ENCODE peak calls at places on chromosome 11, in six cellular contexts. One of them, this sample, is unnamed.

GRCh38 chr11:32420937-32421532 is 14.3 kb downstream of the WT1 start:
- ATAC-seq in left lung: no peak
- ATAC-seq in HCT116: no peak
- ATAC-seq in lung: no peak
- ATAC-seq in gastrocnemius medialis: no peak
- ATAC-seq in pancreas: no peak
- ATAC-seq in this sample: no peak

GRCh38 chr11:126645206-126645605 is 289.7 kb downstream of the ST3GAL4 start:
- ATAC-seq in HCT116: no peak
- ATAC-seq in pancreas: no peak
- ATAC-seq in left lung: no peak
- ATAC-seq in gastrocnemius medialis: no peak
- ATAC-seq in lung: no peak
- ATAC-seq in this sample: no peak

GRCh38 chr11:113189909-113190667 is 124.3 kb upstream of the TTC12 start:
- ATAC-seq in gastrocnemius medialis: peak; percentile 29
- ATAC-seq in left lung: peak; percentile 51
- ATAC-seq in HCT116: no peak
- ATAC-seq in lung: no peak
- ATAC-seq in pancreas: no peak
- ATAC-seq in this sample: peak; percentile 70

GRCh38 chr11:4677948-4678347 is 19.7 kb downstream of the OR51E2 start:
- ATAC-seq in lung: no peak
- ATAC-seq in gastrocnemius medialis: no peak
- ATAC-seq in left lung: no peak
- ATAC-seq in HCT116: no peak
- ATAC-seq in pancreas: no peak
- ATAC-seq in this sample: no peak

GRCh38 chr11:120608760-120609211 is 97.2 kb downstream of the GRIK4 start:
- ATAC-seq in pancreas: peak; percentile 80
- ATAC-seq in gastrocnemius medialis: no peak
- ATAC-seq in left lung: peak; percentile 75
- ATAC-seq in HCT116: no peak
- ATAC-seq in lung: no peak
- ATAC-seq in this sample: peak; percentile 76

GRCh38 chr11:95256204-95256819 is 25.3 kb upstream of the SESN3 start:
- ATAC-seq in gastrocnemius medialis: no peak
- ATAC-seq in left lung: peak; percentile 25
- ATAC-seq in lung: no peak
- ATAC-seq in pancreas: peak; percentile 42
- ATAC-seq in HCT116: no peak
- ATAC-seq in this sample: no peak

GRCh38 chr11:110076388-110076965 is 16.7 kb upstream of the ZC3H12C start:
- ATAC-seq in left lung: no peak
- ATAC-seq in gastrocnemius medialis: no peak
- ATAC-seq in pancreas: no peak
- ATAC-seq in lung: no peak
- ATAC-seq in HCT116: no peak
- ATAC-seq in this sample: no peak

GRCh38 chr11:12761029-12761428 is 86.8 kb downstream of the TEAD1 start:
- ATAC-seq in left lung: no peak
- ATAC-seq in pancreas: no peak
- ATAC-seq in lung: no peak
- ATAC-seq in HCT116: peak; percentile 80
- ATAC-seq in gastrocnemius medialis: no peak
- ATAC-seq in this sample: no peak

GRCh38 chr11:133064152-133064877 is 468.0 kb downstream of the OPCML start:
- ATAC-seq in pancreas: peak; percentile 93
- ATAC-seq in lung: peak; percentile 81
- ATAC-seq in HCT116: no peak
- ATAC-seq in left lung: peak; percentile 93
- ATAC-seq in gastrocnemius medialis: peak; percentile 64
- ATAC-seq in this sample: peak; percentile 81
- H3K4me3 ChIP-seq in pancreas: peak overlapping the region; percentile 47
- H3K4me3 ChIP-seq in lung: peak overlapping the region; percentile 33
- H3K4me3 ChIP-seq in HCT116: no peak overlapping the region
- H3K4me3 ChIP-seq in left lung: peak overlapping the region; percentile 35
- H3K4me3 ChIP-seq in gastrocnemius medialis: peak overlapping the region; percentile 60
- H3K4me3 ChIP-seq in this sample: peak overlapping the region; percentile 53

DNA sequence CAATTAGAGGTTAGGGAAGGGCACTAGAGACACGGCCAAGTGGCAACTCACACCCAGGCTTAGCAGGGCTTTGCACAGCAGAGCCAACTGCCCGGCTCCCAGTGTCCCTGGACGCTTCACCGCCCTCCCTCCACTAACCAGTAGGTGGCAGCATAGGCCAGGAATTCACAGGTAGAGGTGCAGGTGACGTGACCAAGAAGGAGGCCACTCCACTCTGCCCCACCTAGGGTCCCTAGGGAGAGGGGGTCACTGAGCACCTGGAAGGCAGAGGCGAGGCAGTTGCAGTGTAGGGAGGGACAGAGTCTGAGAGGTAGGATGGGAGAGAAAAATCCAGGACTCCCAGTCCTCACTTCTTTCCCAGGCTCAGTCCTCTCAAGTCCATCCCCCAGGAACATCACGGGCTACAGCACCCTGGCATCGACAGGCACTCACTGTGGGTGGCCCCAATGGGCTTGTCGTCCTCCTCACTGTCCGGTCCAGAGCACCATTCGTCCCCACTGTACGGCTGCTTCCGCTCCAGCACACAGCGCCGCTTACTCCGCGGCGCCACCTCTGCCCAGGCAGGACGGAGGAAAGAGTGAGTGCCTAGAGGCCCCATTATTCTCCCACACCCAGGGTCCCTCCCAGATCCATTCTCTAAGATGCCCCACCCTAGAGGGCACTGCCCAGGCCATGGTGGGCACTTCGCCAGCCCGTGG is 18.5 kb downstream of the BCL9L start:
- ATAC-seq in left lung: peak; percentile 57
- ATAC-seq in pancreas: peak; percentile 76
- ATAC-seq in HCT116: peak; percentile 50
- ATAC-seq in gastrocnemius medialis: peak; percentile 48
- ATAC-seq in lung: peak; percentile 49
- ATAC-seq in this sample: peak; percentile 47
- H3K4me1 ChIP-seq in left lung: peaks cover 39% of the 10 kb centered on the region
- H3K4me1 ChIP-seq in pancreas: peaks cover 21% of the 10 kb centered on the region
- H3K4me1 ChIP-seq in HCT116: peaks cover 37% of the 10 kb centered on the region
- H3K4me1 ChIP-seq in gastrocnemius medialis: peaks cover 52% of the 10 kb centered on the region
- H3K4me1 ChIP-seq in lung: peaks cover 6% of the 10 kb centered on the region
- H3K4me1 ChIP-seq in this sample: peaks cover 83% of the 10 kb centered on the region

GRCh38 chr11:2303627-2304155 is 1.9 kb downstream of the TSPAN32 start:
- ATAC-seq in HCT116: no peak
- ATAC-seq in pancreas: peak; percentile 22
- ATAC-seq in gastrocnemius medialis: no peak
- ATAC-seq in lung: no peak
- ATAC-seq in left lung: no peak
- ATAC-seq in this sample: no peak
- H3K4me3 ChIP-seq in HCT116: no peak overlapping the region
- H3K4me3 ChIP-seq in pancreas: no peak overlapping the region
- H3K4me3 ChIP-seq in gastrocnemius medialis: no peak overlapping the region
- H3K4me3 ChIP-seq in lung: no peak overlapping the region
- H3K4me3 ChIP-seq in left lung: no peak overlapping the region
- H3K4me3 ChIP-seq in this sample: no peak overlapping the region

DNA sequence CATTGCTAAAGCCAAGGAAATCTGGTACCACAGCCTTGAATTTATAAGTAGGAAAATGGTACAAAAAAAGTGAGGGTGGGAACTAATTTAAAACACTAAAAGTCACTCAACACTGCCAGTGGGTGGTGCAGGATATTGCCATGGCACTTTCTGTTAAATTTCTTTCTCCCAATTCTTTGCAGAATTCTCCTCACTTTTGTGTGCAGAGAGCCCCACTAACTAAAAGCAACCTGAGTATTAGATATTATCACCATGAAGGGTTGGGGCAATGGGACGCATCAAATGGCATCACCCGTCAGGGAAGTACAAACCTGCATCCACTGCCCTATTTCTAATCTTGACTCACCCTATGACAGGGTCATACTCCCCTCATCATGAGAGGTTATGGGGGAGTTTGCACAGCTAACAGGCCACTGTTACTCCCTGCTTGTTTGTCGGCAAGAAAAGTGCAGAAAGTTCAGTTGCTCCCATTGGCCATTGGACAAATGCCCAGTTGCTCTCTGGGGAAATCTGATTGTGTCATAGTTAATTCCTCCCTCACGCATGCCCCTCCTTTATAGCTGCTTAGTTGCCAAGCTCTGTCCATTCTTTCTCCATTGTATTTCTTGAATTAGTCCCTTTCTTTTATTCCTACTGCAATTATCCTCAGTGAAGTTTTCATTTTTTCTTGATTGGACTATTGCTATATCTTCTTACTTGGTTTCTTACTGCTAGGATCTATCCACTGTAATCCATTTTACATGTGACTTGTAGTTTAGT is 93.8 kb upstream of the BLID start:
- ATAC-seq in lung: peak; percentile 15
- ATAC-seq in gastrocnemius medialis: peak; percentile 86
- ATAC-seq in left lung: peak; percentile 46
- ATAC-seq in HCT116: peak; percentile 50
- ATAC-seq in pancreas: peak; percentile 55
- ATAC-seq in this sample: peak; percentile 78
- H3K4me1 ChIP-seq in lung: peaks cover 5% of the 10 kb centered on the region
- H3K4me1 ChIP-seq in gastrocnemius medialis: peaks cover 35% of the 10 kb centered on the region
- H3K4me1 ChIP-seq in left lung: peaks cover 31% of the 10 kb centered on the region
- H3K4me1 ChIP-seq in HCT116: peaks cover 58% of the 10 kb centered on the region
- H3K4me1 ChIP-seq in pancreas: peaks cover 7% of the 10 kb centered on the region
- H3K4me1 ChIP-seq in this sample: peaks cover 54% of the 10 kb centered on the region

GRCh38 chr11:46242462-46242960 is 35.0 kb upstream of the CREB3L1 start:
- ATAC-seq in HCT116: no peak
- ATAC-seq in gastrocnemius medialis: no peak
- ATAC-seq in pancreas: no peak
- ATAC-seq in lung: no peak
- ATAC-seq in left lung: no peak
- ATAC-seq in this sample: no peak
- H3K4me3 ChIP-seq in HCT116: peak overlapping the region; percentile 79
- H3K4me3 ChIP-seq in gastrocnemius medialis: peak overlapping the region; percentile 58
- H3K4me3 ChIP-seq in pancreas: peak overlapping the region; percentile 45
- H3K4me3 ChIP-seq in lung: no peak overlapping the region
- H3K4me3 ChIP-seq in left lung: no peak overlapping the region
- H3K4me3 ChIP-seq in this sample: peak overlapping the region; percentile 53

GRCh38 chr11:125514336-125515101 is 18.5 kb upstream of the FEZ1 start:
- ATAC-seq in HCT116: no peak
- ATAC-seq in lung: no peak
- ATAC-seq in left lung: peak; percentile 66
- ATAC-seq in pancreas: peak; percentile 81
- ATAC-seq in gastrocnemius medialis: no peak
- ATAC-seq in this sample: no peak
- H3K4me1 ChIP-seq in HCT116: no peaks in the 10 kb centered on the region
- H3K4me1 ChIP-seq in lung: no peaks in the 10 kb centered on the region
- H3K4me1 ChIP-seq in left lung: no peaks in the 10 kb centered on the region
- H3K4me1 ChIP-seq in pancreas: no peaks in the 10 kb centered on the region
- H3K4me1 ChIP-seq in gastrocnemius medialis: no peaks in the 10 kb centered on the region
- H3K4me1 ChIP-seq in this sample: no peaks in the 10 kb centered on the region

GRCh38 chr11:62082292-62082657 is 41.5 kb upstream of the INCENP start:
- ATAC-seq in pancreas: no peak
- ATAC-seq in HCT116: no peak
- ATAC-seq in gastrocnemius medialis: no peak
- ATAC-seq in left lung: no peak
- ATAC-seq in lung: no peak
- ATAC-seq in this sample: no peak

GRCh38 chr11:62077136-62077535 is 46.7 kb upstream of the INCENP start:
- ATAC-seq in HCT116: no peak
- ATAC-seq in gastrocnemius medialis: no peak
- ATAC-seq in left lung: no peak
- ATAC-seq in pancreas: no peak
- ATAC-seq in lung: no peak
- ATAC-seq in this sample: no peak

GRCh38 chr11:62081378-62082291 is 42.2 kb upstream of the INCENP start:
- ATAC-seq in lung: peak; percentile 82
- ATAC-seq in gastrocnemius medialis: peak; percentile 88
- ATAC-seq in HCT116: peak; percentile 94
- ATAC-seq in pancreas: peak; percentile 100
- ATAC-seq in left lung: peak; percentile 99
- ATAC-seq in this sample: peak; percentile 88
- H3K4me3 ChIP-seq in lung: no peak overlapping the region
- H3K4me3 ChIP-seq in gastrocnemius medialis: no peak overlapping the region
- H3K4me3 ChIP-seq in HCT116: no peak overlapping the region
- H3K4me3 ChIP-seq in pancreas: no peak overlapping the region
- H3K4me3 ChIP-seq in left lung: no peak overlapping the region
- H3K4me3 ChIP-seq in this sample: no peak overlapping the region

GRCh38 chr11:8085006-8085645 is 4.1 kb downstream of the TUB start:
- ATAC-seq in lung: no peak
- ATAC-seq in gastrocnemius medialis: no peak
- ATAC-seq in HCT116: no peak
- ATAC-seq in left lung: no peak
- ATAC-seq in pancreas: no peak
- ATAC-seq in this sample: no peak
- H3K4me1 ChIP-seq in lung: peaks cover 4% of the 10 kb centered on the region
- H3K4me1 ChIP-seq in gastrocnemius medialis: no peaks in the 10 kb centered on the region
- H3K4me1 ChIP-seq in HCT116: no peaks in the 10 kb centered on the region
- H3K4me1 ChIP-seq in left lung: no peaks in the 10 kb centered on the region
- H3K4me1 ChIP-seq in pancreas: no peaks in the 10 kb centered on the region
- H3K4me1 ChIP-seq in this sample: peaks cover 37% of the 10 kb centered on the region

GRCh38 chr11:86060544-86060943 is 8.3 kb downstream of the PICALM start:
- ATAC-seq in left lung: no peak
- ATAC-seq in gastrocnemius medialis: no peak
- ATAC-seq in HCT116: no peak
- ATAC-seq in lung: no peak
- ATAC-seq in pancreas: no peak
- ATAC-seq in this sample: no peak
- H3K4me3 ChIP-seq in left lung: no peak overlapping the region
- H3K4me3 ChIP-seq in gastrocnemius medialis: no peak overlapping the region
- H3K4me3 ChIP-seq in HCT116: no peak overlapping the region
- H3K4me3 ChIP-seq in lung: no peak overlapping the region
- H3K4me3 ChIP-seq in pancreas: no peak overlapping the region
- H3K4me3 ChIP-seq in this sample: no peak overlapping the region

This sample was measured in gastroesophageal sphincter.